ENCODE peak calls at places on chromosomes 4 and X, in eight cellular contexts. Q is NCI-H1105, A is lung, L is foreskin fibroblast, S is type B pancreatic cell, X is pancreas, T is M059J, H is activated T-helper 1 cell treated with Interleukin-2 at 50 U/mL for 16 hours. I is an unnamed sample.

GRCh38 chr4:33160126-33160525 is 2440.0 kb downstream of the PCDH7 start:
- DNase-seq in Q (no peak), T (peak), X (no peak), L (peak), H (no peak), A (no peak), S (no peak), I (no peak)

GRCh38 chrX:11558972-11559371 is 106.7 kb downstream of the ARHGAP6 start:
- DNase-seq in L (no peak), X (no peak), Q (no peak), H (peak), T (peak), S (no peak), A (peak), I (no peak)

GRCh38 chr4:121674696-121675095 is 22.1 kb downstream of the ANXA5 start:
- DNase-seq in A (no peak), H (no peak), S (no peak), X (no peak), T (no peak), Q (no peak), L (no peak), I (no peak)

GRCh38 chr4:165971941-165972340 is 98.9 kb downstream of the TLL1 start:
- DNase-seq in A (no peak), Q (no peak), H (no peak), X (no peak), L (no peak), S (no peak), T (peak), I (no peak)

GRCh38 chrX:149073464-149073863 is 431.6 kb downstream of the IDS start:
- DNase-seq in X (no peak), T (no peak), H (no peak), A (no peak), S (no peak), L (no peak), Q (no peak), I (no peak)

GRCh38 chr4:40197879-40198689 is 1.3 kb downstream of the RHOH start:
- DNase-seq in Q (no peak), S (no peak), T (no peak), X (no peak), A (no peak), L (no peak), H (no peak), I (no peak)

GRCh38 chr4:101952985-101953384 is 162.5 kb downstream of the BANK1 start:
- DNase-seq in H (no peak), S (no peak), T (no peak), Q (no peak), X (no peak), L (no peak), A (no peak), I (no peak)

GRCh38 chr4:109631709-109632108 is 71.5 kb downstream of the CASP6 start:
- DNase-seq in X (peak), T (no peak), A (no peak), H (no peak), Q (no peak), L (no peak), S (no peak), I (no peak)

GRCh38 chr4:95531141-95531540 is 17.6 kb downstream of the UNC5C start:
- DNase-seq in Q (peak), A (no peak), H (no peak), L (no peak), T (no peak), X (no peak), S (no peak), I (no peak)

GRCh38 chr4:83075696-83076095 is 38.8 kb downstream of the PLAC8 start:
- DNase-seq in T (peak), Q (no peak), X (no peak), L (peak), H (no peak), A (no peak), S (no peak), I (no peak)

GRCh38 chr4:7312691-7313090 is 120.4 kb downstream of the SORCS2 start:
- DNase-seq in A (no peak), T (no peak), Q (no peak), X (no peak), S (no peak), H (no peak), L (no peak), I (no peak)

GRCh38 chrX:69021095-69021494 is 144.2 kb downstream of the PJA1 start:
- DNase-seq in X (no peak), A (peak), L (no peak), Q (no peak), T (no peak), S (no peak), H (no peak), I (no peak)

GRCh38 chr4:4837316-4837715 is 22.1 kb upstream of the MSX1 start:
- DNase-seq in L (peak), S (no peak), H (no peak), T (peak), X (no peak), A (no peak), Q (no peak), I (no peak)

GRCh38 chr4:6474705-6475457 is 2.5 kb upstream of the PPP2R2C start:
- DNase-seq in A (no peak), X (no peak), L (no peak), T (no peak), S (peak), Q (no peak), H (no peak), I (no peak)

GRCh38 chrX:23742174-23742692 is 843 bp downstream of the ACOT9 start:
- DNase-seq in X (peak), Q (peak), T (peak), S (no peak), L (peak), A (peak), H (no peak), I (no peak)

GRCh38 chr4:81922271-81922775 is 450.6 kb upstream of the RASGEF1B start:
- DNase-seq in S (no peak), Q (no peak), T (no peak), X (no peak), L (no peak), A (no peak), H (no peak), I (no peak)

GRCh38 chr4:133402616-133403015 is 253.5 kb downstream of the PCDH10 start:
- DNase-seq in T (peak), H (no peak), L (no peak), Q (no peak), X (no peak), A (no peak), S (no peak), I (no peak)

GRCh38 chrX:1394731-1395501 is 3.0 kb upstream of the SLC25A6 start:
- DNase-seq in S (no peak), T (no peak), Q (no peak), A (no peak), L (no peak), X (no peak), H (no peak), I (no peak)

GRCh38 chrX:1384738-1385250 is 7.1 kb downstream of the SLC25A6 start:
- DNase-seq in X (no peak), T (no peak), A (no peak), H (no peak), L (no peak), S (no peak), Q (no peak), I (no peak)

GRCh38 chrX:69093960-69094935 is 71.0 kb downstream of the PJA1 start:
- DNase-seq in S (no peak), A (no peak), L (peak), X (peak), Q (peak), H (no peak), T (peak), I (peak)

GRCh38 chr4:103885152-103885551 is 165.4 kb upstream of the TACR3 start:
- DNase-seq in A (no peak), H (no peak), Q (no peak), X (no peak), S (no peak), L (no peak), T (no peak), I (no peak)